ENCODE peak calls at places on chromosomes 13 and 19, in nine cellular contexts. I is tibial nerve; G is GM13977; E is NCI-H1930; C is CD4-positive, alpha-beta memory T cell; R is fibroblast of the aortic adventitia; M is NCI-H146; V is activated naive CD4-positive, alpha-beta T cell treated with anti-CD3 and anti-CD28 coated beads for 36 hours; A is cardiac fibroblast. P is an unnamed sample.

GRCh38 chr19:4976412-4977298 is 7.7 kb downstream of the KDM4B start:
- DNase-seq in R (peak), I (peak), A (peak), M (no peak), G (no peak), C (no peak), E (no peak), V (no peak), P (no peak)

GRCh38 chr19:38042132-38042531 is 135.1 kb downstream of the SIPA1L3 start:
- DNase-seq in A (no peak), C (no peak), R (no peak), I (no peak), M (no peak), V (no peak), G (no peak), E (no peak), P (no peak)

GRCh38 chr13:102847272-102848234 is 1.7 kb downstream of the ERCC5 start:
- DNase-seq in R (peak), A (peak), G (no peak), M (peak), V (peak), C (peak), I (no peak), E (peak), P (peak)

GRCh38 chr13:56850852-56851251 is 289.9 kb upstream of the PRR20A start:
- DNase-seq in R (no peak), I (no peak), E (no peak), V (no peak), C (no peak), M (no peak), G (no peak), A (no peak), P (no peak)

GRCh38 chr19:36032251-36033104 is at the start of gene CLIP3:
- DNase-seq in M (peak), V (no peak), C (no peak), I (peak), R (peak), E (peak), A (peak), G (peak), P (peak)

GRCh38 chr19:327291-328024 is 17.1 kb downstream of the MIER2 start:
- DNase-seq in R (no peak), A (no peak), V (no peak), I (no peak), C (no peak), G (no peak), E (no peak), M (no peak), P (no peak)

GRCh38 chr13:112715715-112716460 is 26.1 kb downstream of the ATP11A start:
- DNase-seq in I (no peak), R (no peak), C (no peak), E (no peak), M (no peak), V (no peak), G (no peak), A (no peak), P (no peak)

GRCh38 chr19:56538254-56538760 is 441 bp upstream of the ZFP28 start:
- DNase-seq in I (peak), A (peak), C (peak), E (peak), R (peak), M (peak), V (peak), G (peak), P (peak)

GRCh38 chr13:100610399-100611347 is 22.1 kb upstream of the GGACT start:
- DNase-seq in E (no peak), V (no peak), A (no peak), G (no peak), M (no peak), I (no peak), C (no peak), R (no peak), P (no peak)

GRCh38 chr13:52399037-52399436 is 6.9 kb downstream of the THSD1 start:
- DNase-seq in A (no peak), I (no peak), C (no peak), M (no peak), G (no peak), V (no peak), E (no peak), R (no peak), P (no peak)

GRCh38 chr13:55155046-55155445 is 1985.7 kb upstream of the PRR20A start:
- DNase-seq in I (no peak), E (no peak), A (no peak), R (no peak), V (no peak), C (no peak), M (peak), G (no peak), P (no peak)

GRCh38 chr13:112783135-112783945 is 93.5 kb downstream of the ATP11A start:
- DNase-seq in E (no peak), V (no peak), R (peak), M (no peak), A (no peak), G (no peak), I (peak), C (no peak), P (no peak)

GRCh38 chr19:45082170-45082569 is 3.1 kb downstream of the GEMIN7 start:
- DNase-seq in I (no peak), A (no peak), E (no peak), G (no peak), R (no peak), C (no peak), V (no peak), M (no peak), P (no peak)

GRCh38 chr19:40600086-40600917 is 867 bp upstream of the LTBP4 start:
- DNase-seq in I (no peak), G (no peak), M (no peak), C (no peak), A (no peak), V (no peak), E (no peak), R (no peak), P (no peak)

P was measured in CD4-positive, CD25-positive, alpha-beta regulatory T cell.